ENCODE peak calls at places on chromosome 17, in ten cellular contexts. Z, F, P, X, M, K, V, O, U and D are unnamed samples.
A peak's percentile ranks its signal among the peaks of the same experiment; 100 is the strongest.

GRCh38 chr17:45038771-45039634 is 12.4 kb downstream of the DCAKD start:
- DNase-seq in Z (no peak), F (no peak), P (no peak), X (no peak), M (no peak), K (no peak), V (no peak), O (no peak), U (no peak), D (no peak)

GRCh38 chr17:36128411-36128978 is 24.9 kb downstream of the CCL4 start:
- DNase-seq in Z (no peak), F (no peak), P (no peak), X (no peak), M (no peak), K (no peak), V (no peak), O (no peak), U (no peak), D (no peak)

GRCh38 chr17:18916816-18917496 is 35.0 kb upstream of the SLC5A10 start:
- DNase-seq in Z (no peak), F (no peak), P (no peak), X (no peak), M (no peak), K (no peak), V (no peak), O (no peak), U (no peak), D (no peak)

GRCh38 chr17:75832164-75832651 is 12.0 kb downstream of the UNC13D start:
- DNase-seq in Z (no peak), F (no peak), P (no peak), X (peak; percentile 43), M (no peak), K (no peak), V (no peak), O (no peak), U (no peak), D (no peak)

GRCh38 chr17:41956522-41956921 is 10.1 kb upstream of the CNP start:
- DNase-seq in Z (no peak), F (no peak), P (no peak), X (no peak), M (no peak), K (no peak), V (no peak), O (no peak), U (no peak), D (no peak)

GRCh38 chr17:28573966-28574480 is 2.7 kb downstream of the ALDOC start:
- DNase-seq in Z (no peak), F (no peak), P (no peak), X (no peak), M (no peak), K (no peak), V (no peak), O (no peak), U (no peak), D (no peak)

GRCh38 chr17:59888145-59888750 is 4.5 kb downstream of the TUBD1 start:
- DNase-seq in Z (no peak), F (no peak), P (no peak), X (no peak), M (no peak), K (no peak), V (no peak), O (no peak), U (no peak), D (no peak)

GRCh38 chr17:50043290-50044148 is 12.4 kb upstream of the ITGA3 start:
- DNase-seq in Z (no peak), F (no peak), P (no peak), X (no peak), M (no peak), K (peak; percentile 10), V (no peak), O (no peak), U (no peak), D (no peak)

GRCh38 chr17:82394296-82394695 is 22.7 kb downstream of the UTS2R start:
- DNase-seq in Z (no peak), F (no peak), P (no peak), X (no peak), M (no peak), K (no peak), V (no peak), O (no peak), U (no peak), D (no peak)

GRCh38 chr17:31829649-31830048 is 29.4 kb downstream of the COPRS start:
- DNase-seq in Z (no peak), F (no peak), P (no peak), X (no peak), M (no peak), K (no peak), V (no peak), O (no peak), U (no peak), D (no peak)

GRCh38 chr17:6213859-6214258 is 143.7 kb downstream of the WSCD1 start:
- DNase-seq in Z (no peak), F (no peak), P (no peak), X (no peak), M (no peak), K (no peak), V (no peak), O (no peak), U (no peak), D (no peak)

GRCh38 chr17:21842332-21843317 is 150.3 kb downstream of the KCNJ18 start:
- DNase-seq in Z (no peak), F (no peak), P (no peak), X (no peak), M (no peak), K (no peak), V (no peak), O (no peak), U (no peak), D (no peak)

GRCh38 chr17:6079155-6079554 is 9.0 kb downstream of the WSCD1 start:
- DNase-seq in Z (no peak), F (no peak), P (no peak), X (no peak), M (peak; percentile 54), K (no peak), V (no peak), O (peak; percentile 86), U (no peak), D (no peak)

GRCh38 chr17:45132569-45133463 is 501 bp upstream of the PLCD3 start:
- DNase-seq in Z (no peak), F (peak; percentile 86), P (peak; percentile 28), X (peak; percentile 62), M (peak; percentile 50), K (peak; percentile 54), V (peak; percentile 70), O (peak; percentile 76), U (peak; percentile 81), D (peak; percentile 48)

GRCh38 chr17:59328534-59329095 is 2.8 kb upstream of the YPEL2 start:
- DNase-seq in Z (no peak), F (no peak), P (no peak), X (no peak), M (no peak), K (no peak), V (no peak), O (no peak), U (no peak), D (no peak)

GRCh38 chr17:44345497-44346026 is 460 bp downstream of the GRN start:
- DNase-seq in Z (no peak), F (peak; percentile 67), P (peak; percentile 67), X (no peak), M (peak; percentile 60), K (no peak), V (peak; percentile 73), O (peak; percentile 50), U (peak; percentile 81), D (peak; percentile 22)

GRCh38 chr17:21242026-21242700 is 11.0 kb downstream of the NATD1 start:
- DNase-seq in Z (no peak), F (no peak), P (no peak), X (no peak), M (no peak), K (no peak), V (no peak), O (no peak), U (no peak), D (no peak)

GRCh38 chr17:49703557-49704277 is 4.0 kb downstream of the SLC35B1 start:
- DNase-seq in Z (no peak), F (no peak), P (peak; percentile 27), X (no peak), M (no peak), K (no peak), V (no peak), O (peak; percentile 35), U (peak; percentile 25), D (no peak)

GRCh38 chr17:40090234-40091111 is 9.9 kb downstream of the NR1D1 start:
- DNase-seq in Z (no peak), F (peak; percentile 65), P (no peak), X (no peak), M (no peak), K (no peak), V (peak; percentile 5), O (no peak), U (no peak), D (no peak)

GRCh38 chr17:37849617-37849972 is 74.6 kb upstream of the TBC1D3K start:
- DNase-seq in Z (no peak), F (no peak), P (no peak), X (no peak), M (no peak), K (no peak), V (no peak), O (no peak), U (no peak), D (no peak)